ENCODE peak calls at places on chromosomes 4 and X, in six cellular contexts. I is astrocyte, V is lung, X is uterus, P is keratinocyte, T is thoracic aorta. B is an unnamed sample.

GRCh38 chr4:6992728-6993655 is 50.2 kb upstream of the TADA2B start:
- DNase-seq in I (peak; percentile 37), V (no peak), X (no peak), P (no peak), T (no peak), B (no peak)

GRCh38 chr4:40316782-40317635 is 18.1 kb upstream of the CHRNA9 start:
- DNase-seq in I (peak; percentile 93), V (peak; percentile 66), X (peak; percentile 59), P (peak; percentile 64), T (no peak), B (peak; percentile 39)

GRCh38 chr4:6933691-6934430 is 24.2 kb downstream of the TBC1D14 start:
- DNase-seq in I (no peak), V (no peak), X (no peak), P (no peak), T (no peak), B (no peak)

GRCh38 chr4:74441744-74442143 is 3.2 kb upstream of the AREG start:
- DNase-seq in I (no peak), V (no peak), X (no peak), P (no peak), T (no peak), B (no peak)

GRCh38 chr4:114378306-114378903 is 220.2 kb upstream of the UGT8 start:
- DNase-seq in I (peak; percentile 34), V (no peak), X (no peak), P (no peak), T (no peak), B (no peak)

GRCh38 chr4:77367638-77368037 is 210.6 kb downstream of the CCNG2 start:
- DNase-seq in I (no peak), V (no peak), X (no peak), P (no peak), T (no peak), B (no peak)

GRCh38 chr4:48979897-48980579 is 6.0 kb upstream of the CWH43 start:
- DNase-seq in I (no peak), V (no peak), X (no peak), P (no peak), T (no peak), B (no peak)

GRCh38 chrX:94961730-94962129 is 1287.7 kb downstream of the FAM133A start:
- DNase-seq in I (no peak), V (no peak), X (no peak), P (no peak), T (no peak), B (no peak)

GRCh38 chrX:22392176-22392814 is 119.6 kb downstream of the CBLL2 start:
- DNase-seq in I (peak; percentile 24), V (no peak), X (no peak), P (no peak), T (no peak), B (no peak)

GRCh38 chr4:24625091-24625490 is 40.7 kb upstream of the DHX15 start:
- DNase-seq in I (no peak), V (no peak), X (no peak), P (peak; percentile 15), T (no peak), B (no peak)

GRCh38 chr4:76354517-76355473 is 48.3 kb downstream of the STBD1 start:
- DNase-seq in I (no peak), V (no peak), X (no peak), P (no peak), T (no peak), B (no peak)

GRCh38 chr4:57110635-57111546 is 706 bp upstream of the IGFBP7 start:
- DNase-seq in I (peak; percentile 80), V (peak; percentile 58), X (peak; percentile 37), P (no peak), T (no peak), B (peak; percentile 59)

GRCh38 chrX:19670321-19670750 is 155.0 kb upstream of the MAP3K15 start:
- DNase-seq in I (no peak), V (no peak), X (peak; percentile 19), P (no peak), T (no peak), B (no peak)

GRCh38 chr4:8451440-8452182 is 11.0 kb downstream of the TRMT44 start:
- DNase-seq in I (no peak), V (no peak), X (no peak), P (no peak), T (no peak), B (no peak)

GRCh38 chrX:131262738-131263679 is 26.1 kb downstream of the IGSF1 start:
- DNase-seq in I (no peak), V (no peak), X (no peak), P (no peak), T (no peak), B (peak; percentile 7)

GRCh38 chrX:10519761-10520160 is 100.6 kb downstream of the MID1 start:
- DNase-seq in I (no peak), V (no peak), X (no peak), P (no peak), T (no peak), B (no peak)

GRCh38 chr4:185792384-185793146 is 19.4 kb downstream of the SORBS2 start:
- DNase-seq in I (peak; percentile 98), V (no peak), X (no peak), P (no peak), T (no peak), B (peak; percentile 29)

GRCh38 chrX:68681443-68681941 is 34.0 kb downstream of the STARD8 start:
- DNase-seq in I (peak; percentile 79), V (no peak), X (no peak), P (no peak), T (no peak), B (no peak)

GRCh38 chr4:93409035-93409434 is 419.5 kb upstream of the ATOH1 start:
- DNase-seq in I (no peak), V (no peak), X (no peak), P (no peak), T (no peak), B (no peak)

GRCh38 chrX:81259008-81259713 is 57.3 kb downstream of the SH3BGRL start:
- DNase-seq in I (peak; percentile 59), V (no peak), X (no peak), P (no peak), T (no peak), B (peak; percentile 4)

GRCh38 chr4:155526452-155527169 is 140.0 kb upstream of the GUCY1A1 start:
- DNase-seq in I (no peak), V (no peak), X (no peak), P (no peak), T (no peak), B (peak; percentile 43)

GRCh38 chr4:185657699-185658098 is 122.4 kb upstream of the PDLIM3 start:
- DNase-seq in I (no peak), V (no peak), X (no peak), P (no peak), T (no peak), B (no peak)

DNA sequence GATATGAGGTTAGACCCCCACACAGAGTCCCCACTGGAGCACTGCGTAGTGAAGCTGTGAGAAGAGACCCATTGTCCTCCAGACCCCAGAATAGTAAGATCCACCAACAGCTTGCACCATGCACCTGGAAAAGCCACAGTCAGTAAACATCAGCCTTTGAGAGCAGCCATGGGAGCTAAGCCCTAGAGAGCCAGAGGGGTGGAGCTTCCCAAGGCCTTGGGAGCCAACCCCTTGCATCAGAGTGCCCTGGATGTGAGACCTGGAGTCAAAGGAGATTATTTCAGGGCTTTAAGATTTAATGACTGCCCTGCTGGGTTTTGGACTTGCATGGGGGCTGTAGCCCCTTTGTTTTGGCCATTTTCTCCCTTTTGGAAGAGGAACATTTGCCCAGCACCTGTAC is 35.7 kb downstream of the HSD17B13 start:
- DNase-seq in I (no peak), V (no peak), X (no peak), P (no peak), T (no peak), B (no peak)
- H3K9me3 ChIP-seq in I (no peaks in the 10 kb centered on the region), V (peaks cover 12% of the 10 kb centered on the region), X (peaks cover 3% of the 10 kb centered on the region), P (no peaks in the 10 kb centered on the region), T (peaks cover 4% of the 10 kb centered on the region), B (peaks cover 6% of the 10 kb centered on the region)

GRCh38 chr4:42561031-42561430 is 95.9 kb downstream of the ATP8A1 start:
- DNase-seq in I (no peak), V (no peak), X (no peak), P (no peak), T (no peak), B (no peak)
- H3K27ac ChIP-seq in I (no peak overlapping the region), V (no peak overlapping the region), X (no peak overlapping the region), P (no peak overlapping the region), T (no peak overlapping the region), B (no peak overlapping the region)

GRCh38 chr4:11286533-11286932 is 142.2 kb downstream of the HS3ST1 start:
- DNase-seq in I (no peak), V (no peak), X (no peak), P (no peak), T (no peak), B (no peak)

DNA sequence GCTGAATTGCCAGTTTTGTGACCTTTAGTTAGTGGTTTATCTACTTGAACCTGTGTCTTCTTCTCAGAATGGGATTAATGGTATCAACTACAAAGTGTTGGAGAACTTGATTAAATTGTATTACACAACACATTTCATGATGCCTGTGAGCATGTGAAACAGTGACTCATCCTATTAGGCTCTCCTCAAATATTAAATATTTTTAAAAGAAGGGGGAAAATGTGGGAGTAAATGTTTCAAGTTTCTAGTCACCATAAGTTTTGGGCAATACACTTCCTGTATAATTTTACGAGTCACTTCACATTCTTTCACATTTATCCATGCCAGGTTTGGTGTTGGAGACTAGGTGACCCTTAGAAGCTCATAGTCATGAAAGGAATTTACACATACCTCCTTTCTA is 147.0 kb downstream of the HS3ST1 start:
- DNase-seq in I (peak; percentile 34), V (no peak), X (no peak), P (no peak), T (no peak), B (no peak)
- H3K9me3 ChIP-seq in I (peaks cover 4% of the 10 kb centered on the region), V (peaks cover 8% of the 10 kb centered on the region), X (peaks cover 3% of the 10 kb centered on the region), P (peaks cover 3% of the 10 kb centered on the region), T (no peaks in the 10 kb centered on the region), B (no peaks in the 10 kb centered on the region)

DNA sequence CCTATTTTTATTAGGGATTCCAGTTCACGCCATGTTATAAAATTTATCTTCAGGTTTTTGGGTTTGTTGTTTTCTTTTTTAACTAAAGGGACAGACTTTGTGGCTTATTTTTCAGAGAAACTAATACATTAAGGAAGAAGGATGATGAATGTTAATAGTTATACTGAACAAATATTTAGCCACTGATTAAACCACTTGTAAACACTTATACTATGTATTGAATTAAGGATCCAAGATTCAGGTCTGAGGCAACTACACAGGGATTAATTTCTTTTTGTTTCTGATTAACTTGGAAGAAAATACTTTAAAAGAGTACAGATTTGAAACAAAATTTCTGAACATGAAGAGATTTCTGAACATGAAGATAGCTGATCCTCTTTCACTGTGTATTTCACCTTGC is 82.8 kb upstream of the NAP1L5 start:
- DNase-seq in I (no peak), V (no peak), X (no peak), P (no peak), T (no peak), B (no peak)
- H3K27ac ChIP-seq in I (no peak overlapping the region), V (no peak overlapping the region), X (no peak overlapping the region), P (no peak overlapping the region), T (no peak overlapping the region), B (no peak overlapping the region)

B was measured in heart right ventricle.